ENCODE peak calls at places on chromosomes 2 and 18, in eight cellular contexts. Y is activated naive CD4-positive, alpha-beta T cell treated with anti-CD3 and anti-CD28 coated beads, Interleukin-2, amount 10 ng/mL, durations not matched to agents 7 days and 5 days; S is PC-3; L is GM12864; A is midbrain; P is activated T-cell treated with anti-CD3 and anti-CD28 coated beads for 48 hours; R is adrenal gland; N is progenitor cell of endocrine pancreas. C is an unnamed sample.

GRCh38 chr2:238790126-238790820 is 57.6 kb upstream of the TWIST2 start:
- DNase-seq in P (no peak), S (no peak), A (no peak), L (no peak), Y (no peak), N (no peak), R (no peak), C (no peak)

GRCh38 chr2:217593732-217594131 is 409.1 kb downstream of the TNS1 start:
- DNase-seq in R (no peak), Y (no peak), P (no peak), S (no peak), A (no peak), N (no peak), L (peak), C (no peak)

GRCh38 chr2:20221169-20221938 is 3.6 kb downstream of the SDC1 start:
- DNase-seq in L (no peak), S (no peak), R (no peak), N (no peak), A (no peak), Y (no peak), P (no peak), C (peak)

GRCh38 chr2:200592414-200593075 is 6.7 kb downstream of the AOX1 start:
- DNase-seq in N (no peak), R (no peak), P (no peak), A (no peak), S (peak), Y (no peak), L (no peak), C (no peak)

GRCh38 chr2:8090748-8091700 is 590.8 kb upstream of the ID2 start:
- DNase-seq in R (peak), A (no peak), L (peak), Y (peak), S (peak), N (no peak), P (peak), C (peak)

GRCh38 chr2:795245-796041 is 118.2 kb upstream of the TMEM18 start:
- DNase-seq in R (no peak), A (no peak), S (no peak), N (no peak), Y (no peak), P (no peak), L (no peak), C (no peak)

GRCh38 chr2:94956797-94957391 is 68.6 kb upstream of the MAL start:
- DNase-seq in P (peak), L (no peak), Y (peak), A (peak), N (no peak), S (peak), R (peak), C (peak)

GRCh38 chr18:56873441-56874140 is 222.4 kb downstream of the WDR7 start:
- DNase-seq in Y (peak), S (no peak), R (no peak), N (no peak), L (no peak), A (peak), P (no peak), C (no peak)

GRCh38 chr18:69689081-69689759 is 258.5 kb downstream of the CD226 start:
- DNase-seq in P (no peak), A (no peak), R (no peak), L (no peak), S (no peak), N (no peak), Y (no peak), C (no peak)

GRCh38 chr2:110125292-110125691 is 9.7 kb upstream of the MALL start:
- DNase-seq in L (no peak), A (no peak), S (no peak), N (no peak), P (no peak), R (no peak), Y (no peak), C (no peak)

GRCh38 chr2:221100467-221101089 is 471.5 kb downstream of the EPHA4 start:
- DNase-seq in S (peak), Y (no peak), A (no peak), L (no peak), N (no peak), R (no peak), P (no peak), C (no peak)

GRCh38 chr2:222582931-222583330 is 73.0 kb downstream of the FARSB start:
- DNase-seq in L (no peak), A (no peak), Y (no peak), N (no peak), S (peak), P (no peak), R (no peak), C (no peak)

GRCh38 chr2:66522591-66523379 is 87.9 kb downstream of the MEIS1 start:
- DNase-seq in S (no peak), Y (no peak), L (no peak), A (no peak), P (no peak), R (no peak), N (no peak), C (no peak)

GRCh38 chr2:122748552-122749011 is 993.1 kb downstream of the TSN start:
- DNase-seq in Y (no peak), S (peak), A (no peak), N (no peak), L (no peak), P (no peak), R (no peak), C (no peak)

GRCh38 chr18:76581261-76581660 is 86.2 kb upstream of the ZNF516 start:
- DNase-seq in Y (no peak), A (no peak), N (no peak), P (no peak), S (no peak), L (no peak), R (no peak), C (no peak)

GRCh38 chr2:232892843-232893242 is 22.8 kb downstream of the SNORC start:
- DNase-seq in N (no peak), L (no peak), R (no peak), A (no peak), Y (no peak), P (no peak), S (no peak), C (no peak)

GRCh38 chr2:175631247-175631628 is 370.8 kb downstream of the LNPK start:
- DNase-seq in S (peak), P (no peak), N (no peak), Y (no peak), A (no peak), L (no peak), R (no peak), C (peak)

GRCh38 chr2:183029219-183029618 is 9.0 kb downstream of the NCKAP1 start:
- DNase-seq in P (no peak), N (no peak), R (no peak), L (no peak), Y (no peak), S (no peak), A (no peak), C (no peak)

GRCh38 chr18:62781893-62782292 is 66.6 kb downstream of the PHLPP1 start:
- DNase-seq in A (no peak), Y (no peak), R (peak), N (no peak), P (no peak), L (no peak), S (peak), C (peak)

GRCh38 chr2:197236816-197237215 is 73.8 kb downstream of the ANKRD44 start:
- DNase-seq in L (no peak), Y (no peak), S (no peak), N (no peak), A (peak), R (no peak), P (no peak), C (no peak)

C was measured in amniotic stem cell.